ENCODE peak calls at places on chromosomes 11 and 22, in six cellular contexts. E, S, Q, N, L and Y are unnamed samples.

GRCh38 chr22:19974233-19974861 is 32.7 kb upstream of the TXNRD2 start:
- DNase-seq in L (peak; percentile 4), E (peak; percentile 44), Q (peak; percentile 72), S (no peak), N (peak; percentile 14), Y (no peak)

GRCh38 chr11:66881927-66882452 is 25.1 kb downstream of the LRFN4 start:
- DNase-seq in E (no peak), N (no peak), S (no peak), L (no peak), Q (no peak), Y (no peak)

GRCh38 chr22:20438678-20439492 is 1.3 kb upstream of the SCARF2 start:
- DNase-seq in E (no peak), N (peak; percentile 38), Q (no peak), S (no peak), L (no peak), Y (no peak)

GRCh38 chr11:86484164-86484794 is 109.6 kb downstream of the CCDC81 start:
- DNase-seq in L (no peak), Q (no peak), N (peak; percentile 99), E (peak; percentile 17), S (no peak), Y (no peak)

GRCh38 chr22:46418827-46419226 is 83.3 kb downstream of the TRMU start:
- DNase-seq in E (no peak), Q (no peak), S (no peak), L (peak; percentile 54), N (no peak), Y (no peak)

GRCh38 chr11:112728288-112728687 is 232.9 kb upstream of the NCAM1 start:
- DNase-seq in Q (no peak), S (no peak), N (no peak), E (no peak), L (no peak), Y (no peak)

GRCh38 chr11:63720611-63721010 is 39.3 kb downstream of the RTN3 start:
- DNase-seq in Q (no peak), E (no peak), S (no peak), L (no peak), N (no peak), Y (no peak)

GRCh38 chr11:87460269-87460668 is 422.5 kb downstream of the TMEM135 start:
- DNase-seq in N (no peak), Q (no peak), S (no peak), L (no peak), E (no peak), Y (no peak)

GRCh38 chr11:132685174-132685611 is 847.1 kb downstream of the OPCML start:
- DNase-seq in L (no peak), E (no peak), N (peak; percentile 85), Q (no peak), S (no peak), Y (peak; percentile 17)